ENCODE peak calls at places on chromosome X, in six cellular contexts. X, T, P, K, N and A are unnamed samples.

GRCh38 chrX:122582280-122582679 is 601.8 kb upstream of the GRIA3 start:
- DNase-seq in X (no peak), T (no peak), P (no peak), K (no peak), N (no peak), A (no peak)

GRCh38 chrX:106397788-106398538 is 213.8 kb upstream of the RADX start:
- DNase-seq in X (peak), T (peak), P (no peak), K (no peak), N (no peak), A (peak)

GRCh38 chrX:97844161-97844560 is 960.5 kb downstream of the RPA4 start:
- DNase-seq in X (no peak), T (no peak), P (no peak), K (no peak), N (no peak), A (no peak)

GRCh38 chrX:154417157-154417556 is 5.8 kb downstream of the TAFAZZIN start:
- DNase-seq in X (no peak), T (no peak), P (no peak), K (no peak), N (no peak), A (no peak)

GRCh38 chrX:46301903-46302302 is 243.3 kb downstream of the ZNF674 start:
- DNase-seq in X (no peak), T (no peak), P (no peak), K (no peak), N (no peak), A (no peak)

GRCh38 chrX:727738-728621 is 97.4 kb downstream of the SHOX start:
- DNase-seq in X (no peak), T (peak), P (no peak), K (no peak), N (no peak), A (no peak)

GRCh38 chrX:64334467-64334866 is 60.8 kb downstream of the MTMR8 start:
- DNase-seq in X (no peak), T (no peak), P (no peak), K (no peak), N (no peak), A (no peak)

GRCh38 chrX:43375146-43375545 is 281.0 kb upstream of the MAOA start:
- DNase-seq in X (no peak), T (no peak), P (no peak), K (peak), N (no peak), A (no peak)

GRCh38 chrX:3788494-3789233 is 75.2 kb upstream of the PRKX start:
- DNase-seq in X (no peak), T (peak), P (no peak), K (no peak), N (no peak), A (no peak)

GRCh38 chrX:107596651-107597050 is 31.7 kb upstream of the PRPS1 start:
- DNase-seq in X (no peak), T (no peak), P (no peak), K (no peak), N (no peak), A (no peak)

GRCh38 chrX:19740744-19741143 is 146.7 kb downstream of the SH3KBP1 start:
- DNase-seq in X (no peak), T (no peak), P (no peak), K (no peak), N (no peak), A (no peak)

GRCh38 chrX:18666614-18667013 is 5.3 kb downstream of the RS1 start:
- DNase-seq in X (no peak), T (no peak), P (no peak), K (no peak), N (no peak), A (no peak)

GRCh38 chrX:41491267-41492004 is 44.3 kb downstream of the NYX start:
- DNase-seq in X (peak), T (peak), P (no peak), K (no peak), N (no peak), A (no peak)

GRCh38 chrX:155086202-155086840 is 15.0 kb downstream of the BRCC3 start:
- DNase-seq in X (peak), T (peak), P (no peak), K (peak), N (peak), A (no peak)

GRCh38 chrX:56788229-56788628 is 59.2 kb downstream of the NBDY start:
- DNase-seq in X (no peak), T (no peak), P (no peak), K (peak), N (no peak), A (no peak)

GRCh38 chrX:145817299-145817665 is 347 bp upstream of the SLITRK2 start:
- DNase-seq in X (no peak), T (no peak), P (no peak), K (no peak), N (no peak), A (no peak)

GRCh38 chrX:120781416-120781815 is 94.2 kb downstream of the CT47B1 start:
- DNase-seq in X (peak), T (no peak), P (no peak), K (no peak), N (no peak), A (no peak)

GRCh38 chrX:66018585-66019309 is 21.1 kb downstream of the VSIG4 start:
- DNase-seq in X (no peak), T (no peak), P (no peak), K (no peak), N (no peak), A (no peak)

GRCh38 chrX:54748626-54749025 is 49.4 kb downstream of the ITIH6 start:
- DNase-seq in X (no peak), T (no peak), P (no peak), K (no peak), N (no peak), A (no peak)

GRCh38 chrX:65658229-65658628 is 9.2 kb upstream of the MSN start:
- DNase-seq in X (no peak), T (no peak), P (no peak), K (no peak), N (no peak), A (no peak)

GRCh38 chrX:66360894-66361293 is 196.8 kb downstream of the HEPH start:
- DNase-seq in X (no peak), T (no peak), P (no peak), K (no peak), N (no peak), A (no peak)

GRCh38 chrX:100994352-100995281 is 25.1 kb downstream of the ARL13A start:
- DNase-seq in X (no peak), T (no peak), P (peak), K (no peak), N (peak), A (no peak)

GRCh38 chrX:47561653-47562151 is 697 bp downstream of the ARAF start:
- DNase-seq in X (no peak), T (no peak), P (no peak), K (no peak), N (peak), A (no peak)

GRCh38 chrX:154115750-154116149 is 18.2 kb upstream of the MECP2 start:
- DNase-seq in X (no peak), T (no peak), P (no peak), K (no peak), N (no peak), A (no peak)

GRCh38 chrX:16517206-16517605 is 132.8 kb upstream of the S100G start:
- DNase-seq in X (no peak), T (no peak), P (no peak), K (no peak), N (no peak), A (no peak)

GRCh38 chrX:153435845-153436244 is 10.0 kb downstream of the TREX2 start:
- DNase-seq in X (no peak), T (no peak), P (no peak), K (no peak), N (no peak), A (no peak)

GRCh38 chrX:21738145-21738949 is 19.6 kb downstream of the SMPX start:
- DNase-seq in X (no peak), T (peak), P (no peak), K (peak), N (no peak), A (no peak)

GRCh38 chrX:97876697-97877407 is 993.1 kb downstream of the RPA4 start:
- DNase-seq in X (no peak), T (no peak), P (no peak), K (no peak), N (no peak), A (no peak)

GRCh38 chrX:18701621-18702361 is 5.7 kb upstream of the PPEF1 start:
- DNase-seq in X (peak), T (no peak), P (no peak), K (no peak), N (no peak), A (no peak)

GRCh38 chrX:11398785-11399184 is 105.6 kb downstream of the AMELX start:
- DNase-seq in X (no peak), T (no peak), P (no peak), K (no peak), N (no peak), A (no peak)

GRCh38 chrX:78747471-78747870 is at the start of gene LPAR4:
- DNase-seq in X (peak), T (peak), P (no peak), K (no peak), N (no peak), A (no peak)

DNA sequence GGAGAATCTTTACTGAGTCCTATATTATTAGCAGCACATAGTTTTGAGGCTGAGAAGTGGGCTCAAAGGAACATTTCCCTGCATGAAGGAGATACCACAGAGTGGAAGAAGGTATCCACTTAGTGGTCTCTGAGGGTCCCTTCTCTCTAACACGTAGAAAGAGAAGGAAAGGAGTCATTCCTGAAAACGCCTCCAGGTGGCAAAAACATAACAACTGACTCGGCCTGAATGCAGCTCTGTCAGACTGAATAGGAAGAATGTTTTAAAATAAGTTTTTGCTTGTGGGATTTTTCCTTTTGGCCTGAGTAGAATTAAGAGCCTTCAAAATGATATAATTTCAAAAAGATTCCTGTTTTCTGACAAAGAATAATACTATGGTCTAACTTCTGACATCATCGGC is 23.3 kb downstream of the RPGR start:
- DNase-seq in X (no peak), T (peak), P (no peak), K (peak), N (no peak), A (no peak)
- TF ChIP-seq CTCF in X (peak), T (peak), P (no peak), K (peak), N (no peak), A (no peak)

GRCh38 chrX:111447298-111447697 is 35.3 kb upstream of the DCX start:
- DNase-seq in X (no peak), T (peak), P (peak), K (peak), N (peak), A (peak)
- TF ChIP-seq CTCF in X (peak), T (peak), P (peak), K (peak), N (peak), A (no peak)

GRCh38 chrX:15146515-15146914 is 123.4 kb downstream of the ASB9 start:
- DNase-seq in X (no peak), T (peak), P (no peak), K (peak), N (no peak), A (no peak)
- TF ChIP-seq CTCF in X (peak), T (peak), P (peak), K (peak), N (no peak), A (no peak)

GRCh38 chrX:137405449-137406140 is 160.3 kb upstream of the ZIC3 start:
- DNase-seq in X (no peak), T (no peak), P (no peak), K (no peak), N (no peak), A (no peak)

GRCh38 chrX:137401092-137401491 is 164.8 kb upstream of the ZIC3 start:
- DNase-seq in X (no peak), T (no peak), P (no peak), K (no peak), N (no peak), A (no peak)
- TF ChIP-seq CTCF in X (no peak), T (no peak), P (no peak), K (no peak), N (no peak), A (no peak)

GRCh38 chrX:69133561-69134542 is 31.4 kb downstream of the PJA1 start:
- DNase-seq in X (peak), T (peak), P (no peak), K (peak), N (no peak), A (no peak)
- TF ChIP-seq CTCF in X (peak), T (peak), P (no peak), K (peak), N (peak), A (no peak)

GRCh38 chrX:104189862-104190261 is 23.6 kb downstream of the FAM199X start:
- DNase-seq in X (no peak), T (no peak), P (no peak), K (no peak), N (no peak), A (no peak)
- TF ChIP-seq CTCF in X (no peak), T (no peak), P (no peak), K (no peak), N (no peak), A (no peak)

DNA sequence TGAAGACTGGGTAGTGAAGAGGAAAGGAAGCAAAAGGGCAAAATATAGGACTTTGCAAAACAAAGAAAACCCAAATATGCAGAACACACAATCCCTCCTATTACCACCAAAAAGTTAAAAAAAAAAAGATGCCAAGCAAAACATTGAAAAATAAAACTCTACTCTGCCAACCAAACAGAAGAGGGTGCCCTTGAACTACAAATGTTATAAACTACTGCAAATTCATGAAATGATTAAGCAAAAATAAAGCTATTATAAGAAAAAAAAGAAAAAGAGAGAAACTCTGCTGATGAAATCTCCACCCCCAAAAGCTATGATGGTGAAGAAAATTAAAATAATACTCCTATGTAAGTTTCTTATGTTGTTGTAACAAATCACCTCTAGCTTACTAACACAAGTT is 168.5 kb upstream of the STK26 start:
- DNase-seq in X (no peak), T (peak), P (no peak), K (no peak), N (no peak), A (no peak)
- TF ChIP-seq CTCF in X (no peak), T (peak), P (peak), K (no peak), N (no peak), A (no peak)